ENCODE peak calls at places on chromosome 19, in ten cellular contexts. W is heart right ventricle, K is Peyer's patch, D is psoas muscle, M is SK-N-SH, F is mucosa of descending colon, A is HCT116, X is neural progenitor cell, Y is tibial nerve, N is ascending aorta. Q is an unnamed sample. For H3K4me1, the result is how much of the 10 kb centered on the place peaks cover.

GRCh38 chr19:10353793-10354391 is 14.5 kb upstream of the ICAM3 start:
- DNase-seq in M (peak), D (peak), K (no peak), X (peak), A (peak), F (no peak), Y (peak), N (no peak), W (peak), Q (peak)

GRCh38 chr19:40613669-40614594 is 12.8 kb downstream of the LTBP4 start:
- DNase-seq in A (peak), Y (peak), K (peak), W (peak), D (peak), F (peak), N (no peak), X (peak), M (no peak), Q (peak)

GRCh38 chr19:11138659-11139526 is 16.7 kb downstream of the SPC24 start:
- DNase-seq in A (no peak), D (peak), F (peak), Y (peak), X (peak), K (peak), N (peak), M (peak), W (peak), Q (peak)

GRCh38 chr19:4676955-4677731 is 7.0 kb upstream of the MYDGF start:
- DNase-seq in A (peak), X (peak), F (peak), Y (no peak), N (no peak), M (peak), K (no peak), D (peak), W (no peak), Q (peak)

GRCh38 chr19:40561947-40562346 is 14.7 kb upstream of the SHKBP1 start:
- DNase-seq in X (no peak), K (no peak), M (no peak), Y (no peak), F (no peak), A (no peak), N (no peak), W (no peak), D (no peak), Q (no peak)

GRCh38 chr19:1247747-1248453 is 483 bp upstream of the MIDN start:
- DNase-seq in M (peak), Y (no peak), A (no peak), F (peak), K (peak), W (peak), D (peak), X (peak), N (peak), Q (peak)

GRCh38 chr19:47272448-47273312 is 2.0 kb upstream of the INAFM1 start:
- DNase-seq in D (peak), Y (peak), K (no peak), A (no peak), X (peak), N (no peak), W (no peak), M (no peak), F (peak), Q (peak)

GRCh38 chr19:640606-641170 is 1.0 kb downstream of the FGF22 start:
- DNase-seq in N (no peak), W (no peak), M (no peak), X (no peak), D (no peak), Y (no peak), A (no peak), K (no peak), F (no peak), Q (no peak)

GRCh38 chr19:10334340-10335148 is 1.2 kb upstream of the RAVER1 start:
- DNase-seq in Y (peak), M (peak), A (peak), K (peak), F (peak), N (peak), D (peak), W (peak), X (peak), Q (peak)

GRCh38 chr19:36009633-36010379 is 1.2 kb upstream of the SYNE4 start:
- DNase-seq in D (no peak), Y (no peak), F (no peak), X (no peak), N (no peak), A (no peak), K (no peak), W (no peak), M (no peak), Q (no peak)

GRCh38 chr19:38693380-38694223 is 46.2 kb downstream of the ACTN4 start:
- DNase-seq in Y (no peak), K (no peak), A (peak), F (no peak), D (no peak), X (peak), M (no peak), N (no peak), W (no peak), Q (no peak)

GRCh38 chr19:13014101-13014920 is 19.0 kb downstream of the NFIX start:
- DNase-seq in X (peak), M (no peak), F (no peak), D (no peak), A (no peak), Y (no peak), N (no peak), W (no peak), K (peak), Q (no peak)

GRCh38 chr19:13012390-13012689 is 17.1 kb downstream of the NFIX start:
- DNase-seq in F (no peak), X (no peak), D (no peak), K (no peak), W (no peak), Y (no peak), M (no peak), A (no peak), N (no peak), Q (no peak)

GRCh38 chr19:13011653-13012389 is 16.5 kb downstream of the NFIX start:
- DNase-seq in M (no peak), W (no peak), Y (no peak), F (no peak), N (no peak), X (no peak), K (no peak), D (no peak), A (no peak), Q (no peak)

GRCh38 chr19:13013649-13014048 is 18.4 kb downstream of the NFIX start:
- DNase-seq in X (no peak), Y (no peak), F (no peak), W (no peak), M (no peak), N (no peak), K (no peak), D (no peak), A (no peak), Q (no peak)

DNA sequence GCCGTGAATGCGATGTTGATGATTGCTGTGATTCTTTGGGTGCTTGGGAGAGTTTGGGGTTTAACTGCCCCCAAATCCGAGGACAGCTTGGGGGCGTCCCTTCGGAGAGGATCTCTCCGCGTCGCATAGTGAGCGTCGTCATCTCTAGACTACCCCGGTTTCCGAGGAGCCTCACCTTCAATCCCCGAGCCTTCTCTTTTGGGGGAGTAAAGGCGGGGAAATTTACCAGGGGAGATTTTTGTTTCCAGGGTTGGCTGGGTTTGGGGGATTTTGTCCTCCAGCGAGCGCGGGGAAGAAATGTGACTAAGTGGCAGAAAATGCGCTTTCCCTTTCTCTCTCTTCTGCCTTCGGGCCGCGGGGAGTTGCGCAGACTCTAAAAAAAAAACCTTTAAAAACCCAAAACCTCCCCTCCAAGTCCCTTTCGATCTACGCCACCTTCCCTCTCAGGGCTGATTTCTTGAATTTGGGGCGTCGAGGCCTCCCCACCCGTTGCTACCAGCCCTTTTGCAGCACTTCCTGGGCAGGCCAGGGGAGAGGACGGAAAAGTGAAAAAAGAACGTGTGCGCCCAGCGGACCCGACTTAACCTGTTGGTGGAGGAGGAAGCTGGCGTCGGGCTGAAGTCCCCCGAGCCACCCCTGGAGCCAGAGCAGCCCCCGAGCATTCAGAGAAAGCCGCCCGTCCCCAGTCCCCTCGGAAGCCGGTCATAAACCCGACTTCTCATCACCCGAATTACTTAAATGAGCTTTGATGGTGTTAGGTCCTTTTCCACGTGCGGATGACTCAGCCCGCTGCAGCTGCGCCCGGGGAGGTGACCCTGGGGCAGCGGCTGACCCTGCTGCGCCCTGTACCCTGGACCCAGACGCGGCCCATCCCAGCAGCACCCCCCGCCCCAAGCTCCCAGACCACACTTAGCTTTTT is 17.7 kb downstream of the NFIX start:
- DNase-seq in K (peak), X (peak), F (peak), W (peak), A (no peak), Y (peak), N (no peak), D (peak), M (no peak), Q (peak)
- H3K4me1 ChIP-seq in K (under half), X (under half), F (under half), W (half or more), A (under half), Y (under half), N (half or more), D (half or more), M (under half), Q (under half)

DNA sequence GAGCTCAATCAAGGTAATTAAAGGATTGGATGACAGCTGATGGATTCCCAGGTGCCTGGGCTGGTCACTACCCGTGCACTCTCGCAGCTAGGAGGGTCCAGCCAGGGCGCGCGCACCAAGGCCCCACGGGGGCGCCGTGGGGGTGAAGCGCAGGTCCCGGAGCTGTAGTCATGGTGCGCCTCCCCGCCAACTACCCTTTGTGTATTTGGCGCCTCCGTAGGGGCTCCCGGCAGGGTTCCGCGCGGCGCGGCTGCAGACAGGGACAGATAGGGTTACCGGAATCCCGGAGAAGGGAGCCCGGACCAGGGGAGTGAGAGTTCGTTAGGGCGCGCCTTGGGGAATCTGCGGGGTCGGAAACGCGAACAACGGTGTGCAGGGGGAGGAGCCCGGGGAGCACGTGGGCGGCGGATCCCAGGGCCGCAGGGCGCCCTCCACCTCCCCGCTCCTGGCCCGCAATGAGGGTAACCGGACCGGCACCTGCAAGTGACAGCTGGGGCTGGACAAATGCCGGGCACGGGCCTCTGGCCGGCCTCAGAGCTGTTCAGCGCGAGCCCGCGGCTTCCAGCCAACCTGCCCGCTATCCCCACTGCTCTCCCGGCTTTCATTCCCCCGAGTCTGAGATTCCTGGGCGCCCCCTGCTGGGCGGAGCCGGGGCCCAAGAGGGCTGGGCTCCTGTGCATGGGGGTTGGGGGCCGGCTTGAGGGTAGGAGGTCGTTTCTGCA is 3.4 kb upstream of the PRAM1 start:
- DNase-seq in N (no peak), W (peak), D (peak), X (peak), Y (peak), A (no peak), K (peak), F (peak), M (peak), Q (peak)
- TF ChIP-seq CTCF in N (peak), W (peak), D (peak), X (peak), Y (peak), A (peak), K (peak), F (peak), M (peak), Q (peak)

DNA sequence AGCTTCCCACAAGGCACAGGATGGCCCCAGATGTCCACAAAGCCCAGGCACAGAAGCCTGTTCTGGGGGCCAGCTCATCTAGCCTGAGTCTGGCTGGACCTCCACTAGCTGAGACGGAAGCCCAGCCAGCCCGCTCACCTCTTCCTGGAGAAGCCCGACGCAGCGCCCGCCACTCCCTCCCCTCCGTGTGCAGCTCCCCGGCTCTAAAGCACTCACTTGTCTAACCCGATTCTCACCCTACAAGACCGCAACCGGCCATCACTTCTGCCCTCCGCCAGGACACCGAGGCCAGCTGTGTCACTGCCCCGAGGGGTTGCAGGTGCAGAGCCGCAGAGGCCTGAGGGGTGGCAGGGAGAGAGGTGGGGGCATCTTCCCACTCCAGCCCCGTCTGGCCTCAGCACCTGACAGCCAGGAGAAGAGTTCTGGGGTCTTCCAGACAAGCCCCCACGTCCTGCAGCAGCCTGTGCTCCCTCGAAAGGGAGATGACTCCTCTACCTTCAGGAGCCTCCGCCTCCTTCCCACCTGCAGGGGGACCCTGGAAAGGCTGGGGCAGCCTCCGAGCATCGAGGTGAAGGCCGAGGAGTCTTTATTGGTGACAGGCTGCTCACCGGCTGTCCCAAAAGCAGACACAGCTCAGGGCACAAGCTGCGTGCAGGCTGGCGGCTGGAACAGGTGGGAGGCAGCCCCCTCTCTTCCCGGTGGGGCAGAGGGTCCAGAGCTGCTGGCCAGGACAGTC is 5.9 kb upstream of the DIRAS1 start:
- DNase-seq in N (no peak), M (peak), X (peak), Y (no peak), K (no peak), A (no peak), F (no peak), D (no peak), W (no peak), Q (no peak)
- H3K4me3 ChIP-seq in N (no peak), M (no peak), X (no peak), Y (no peak), K (no peak), A (no peak), F (no peak), D (no peak), W (no peak), Q (no peak)

GRCh38 chr19:12932392-12933286 is 872 bp downstream of the FARSA start:
- DNase-seq in X (no peak), N (no peak), D (no peak), Y (no peak), A (no peak), W (no peak), M (peak), K (no peak), F (no peak), Q (no peak)

GRCh38 chr19:12937243-12938053 is 961 bp upstream of the CALR start:
- DNase-seq in X (peak), W (no peak), A (no peak), M (peak), N (no peak), K (no peak), F (peak), D (peak), Y (peak), Q (no peak)

GRCh38 chr19:12936582-12936981 is 1.8 kb upstream of the CALR start:
- DNase-seq in D (no peak), X (no peak), M (no peak), W (no peak), F (no peak), A (no peak), K (no peak), N (no peak), Y (no peak), Q (no peak)

GRCh38 chr19:12933287-12934072 is at the start of gene FARSA:
- DNase-seq in Y (peak), F (peak), W (peak), M (peak), D (peak), N (peak), K (peak), X (peak), A (peak), Q (peak)

DNA sequence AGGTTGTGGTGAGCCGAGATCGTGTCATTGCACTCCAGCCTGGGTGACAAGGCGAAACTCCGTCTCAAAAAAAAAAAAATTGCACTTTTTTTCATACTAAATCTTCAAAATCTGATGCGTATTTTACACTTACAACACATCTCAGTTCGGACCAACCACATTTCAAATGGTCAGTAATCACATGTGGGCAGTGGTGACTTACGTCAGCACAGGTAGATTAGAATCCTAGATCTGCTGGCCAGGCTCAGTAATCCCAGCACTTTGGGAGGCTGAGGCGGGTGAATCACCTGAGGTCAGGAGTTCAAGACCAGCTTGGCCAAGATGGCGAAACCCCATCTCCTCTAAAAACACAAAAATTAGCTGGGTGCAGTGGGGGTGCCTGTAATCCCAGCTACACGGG is 1.6 kb upstream of the FARSA start:
- DNase-seq in M (no peak), X (no peak), D (no peak), F (no peak), W (no peak), K (no peak), A (no peak), Y (no peak), N (no peak), Q (no peak)
- H3K4me1 ChIP-seq in M (under half), X (under half), D (under half), F (under half), W (under half), K (under half), A (under half), Y (under half), N (under half), Q (under half)

GRCh38 chr19:13102666-13103584 is at the start of gene LYL1:
- DNase-seq in K (peak), N (no peak), Y (no peak), X (peak), F (peak), A (no peak), W (peak), M (peak), D (peak), Q (peak)

GRCh38 chr19:13103585-13103923 is 896 bp upstream of the LYL1 start:
- DNase-seq in D (no peak), K (no peak), X (no peak), M (no peak), A (no peak), W (no peak), Y (no peak), F (no peak), N (no peak), Q (no peak)

GRCh38 chr19:13104848-13105646 is 2.4 kb upstream of the LYL1 start:
- DNase-seq in M (no peak), Y (no peak), D (no peak), X (no peak), W (no peak), N (no peak), F (peak), K (peak), A (no peak), Q (peak)

GRCh38 chr19:13102416-13102665 is 317 bp downstream of the LYL1 start:
- DNase-seq in F (no peak), N (no peak), X (no peak), Y (no peak), M (no peak), D (no peak), A (no peak), K (no peak), W (no peak), Q (no peak)

DNA sequence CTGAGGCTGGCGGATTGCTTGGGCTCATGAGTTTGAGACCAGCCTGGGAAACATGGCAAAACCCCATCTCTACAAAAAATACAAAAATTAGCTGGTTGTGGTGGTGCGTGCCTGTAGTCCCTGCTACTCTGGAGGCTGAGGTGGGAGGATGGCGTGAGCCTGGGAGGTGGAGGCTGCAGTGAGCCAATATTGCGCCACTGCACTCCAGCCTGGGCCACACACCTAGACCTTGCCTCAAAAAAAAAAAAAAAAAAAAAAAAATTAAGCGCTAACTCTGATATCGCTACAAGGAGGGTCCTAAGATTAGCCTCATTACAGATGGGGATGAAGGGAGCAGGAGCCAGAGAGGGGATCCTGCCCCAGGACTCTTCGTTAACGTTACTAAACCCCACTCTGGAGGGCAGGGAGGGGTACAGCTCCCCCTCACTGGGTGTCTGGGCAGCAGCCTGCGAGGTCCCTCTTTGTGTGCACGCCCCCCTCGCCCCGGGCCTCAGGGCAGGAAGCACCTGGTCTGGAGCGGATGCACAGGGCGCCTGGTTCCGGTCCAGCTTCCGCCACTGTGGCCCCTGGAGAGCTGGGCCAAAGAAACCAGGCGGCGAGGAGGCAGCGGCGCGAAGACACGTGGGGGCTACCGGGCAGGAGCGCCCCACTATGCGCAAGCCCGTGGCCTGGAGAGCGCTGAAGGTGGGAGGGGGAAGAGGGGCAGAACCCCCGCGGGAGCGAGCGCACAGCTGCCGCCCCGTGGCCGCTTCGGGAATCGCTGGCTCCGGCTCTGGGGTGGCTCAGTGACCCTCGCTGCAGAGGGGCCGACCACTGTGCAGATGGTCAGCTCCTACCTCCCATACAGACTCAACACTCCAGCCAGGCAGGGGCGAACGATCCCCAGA is 1.5 kb upstream of the LYL1 start:
- DNase-seq in W (peak), Y (no peak), M (peak), K (peak), F (peak), N (no peak), D (peak), X (peak), A (no peak), Q (peak)
- TF ChIP-seq CTCF in W (peak), Y (peak), M (peak), K (peak), F (peak), N (peak), D (peak), X (peak), A (no peak), Q (peak)

Q was measured in adrenal gland.